ENCODE peak calls at places on chromosome 17, in four cellular contexts. Z, G, K and W are unnamed samples.

GRCh38 chr17:6435968-6436367 is 1.0 kb upstream of the AIPL1 start:
- DNase-seq in Z (peak), G (peak), K (peak), W (peak)

GRCh38 chr17:56596741-56597494 is 3.4 kb downstream of the NOG start:
- DNase-seq in Z (no peak), G (no peak), K (peak), W (no peak)

GRCh38 chr17:17931159-17931558 is 41.0 kb downstream of the TOM1L2 start:
- DNase-seq in Z (no peak), G (no peak), K (no peak), W (no peak)

GRCh38 chr17:42612013-42612412 is 2.5 kb downstream of the TUBG1 start:
- DNase-seq in Z (no peak), G (no peak), K (no peak), W (no peak)

GRCh38 chr17:48209973-48210372 is 102.4 kb downstream of the SNX11 start:
- DNase-seq in Z (no peak), G (no peak), K (no peak), W (no peak)

GRCh38 chr17:40967581-40967980 is 833 bp upstream of the KRT39 start:
- DNase-seq in Z (no peak), G (no peak), K (no peak), W (no peak)

GRCh38 chr17:81339502-81340296 is 44.6 kb upstream of the SLC38A10 start:
- DNase-seq in Z (no peak), G (peak), K (no peak), W (no peak)

GRCh38 chr17:69451416-69452394 is 37.2 kb downstream of the MAP2K6 start:
- DNase-seq in Z (no peak), G (no peak), K (no peak), W (no peak)

GRCh38 chr17:59534583-59534982 is 30.8 kb upstream of the DHX40 start:
- DNase-seq in Z (no peak), G (peak), K (no peak), W (no peak)

GRCh38 chr17:20313306-20313705 is 154.0 kb downstream of the LGALS9B start:
- DNase-seq in Z (no peak), G (no peak), K (no peak), W (no peak)

GRCh38 chr17:34998205-34998604 is 17.9 kb downstream of the LIG3 start:
- DNase-seq in Z (no peak), G (peak), K (peak), W (peak)

DNA sequence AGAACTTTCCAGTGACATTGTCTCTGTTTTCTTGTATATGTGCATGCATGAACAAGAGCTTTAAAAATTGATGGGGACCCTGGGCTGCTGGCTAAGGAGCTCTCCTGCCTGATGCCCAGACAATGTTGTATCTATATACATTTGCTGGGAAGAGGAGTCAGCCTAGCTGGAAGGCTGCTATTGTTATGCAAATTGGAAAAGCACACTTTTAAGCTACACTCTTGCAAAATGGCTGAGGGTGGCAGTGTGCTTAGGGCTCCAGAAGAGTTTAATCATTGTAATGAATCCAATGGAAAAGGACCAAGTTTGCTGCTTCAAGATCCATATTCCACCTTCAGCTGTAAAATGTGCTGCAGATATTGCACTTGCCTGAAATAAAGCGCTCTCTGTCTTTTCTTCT is 171.8 kb downstream of the PRKCA start:
- DNase-seq in Z (no peak), G (no peak), K (no peak), W (no peak)
- TF ChIP-seq CTCF in Z (no peak), G (no peak), K (no peak), W (no peak)

DNA sequence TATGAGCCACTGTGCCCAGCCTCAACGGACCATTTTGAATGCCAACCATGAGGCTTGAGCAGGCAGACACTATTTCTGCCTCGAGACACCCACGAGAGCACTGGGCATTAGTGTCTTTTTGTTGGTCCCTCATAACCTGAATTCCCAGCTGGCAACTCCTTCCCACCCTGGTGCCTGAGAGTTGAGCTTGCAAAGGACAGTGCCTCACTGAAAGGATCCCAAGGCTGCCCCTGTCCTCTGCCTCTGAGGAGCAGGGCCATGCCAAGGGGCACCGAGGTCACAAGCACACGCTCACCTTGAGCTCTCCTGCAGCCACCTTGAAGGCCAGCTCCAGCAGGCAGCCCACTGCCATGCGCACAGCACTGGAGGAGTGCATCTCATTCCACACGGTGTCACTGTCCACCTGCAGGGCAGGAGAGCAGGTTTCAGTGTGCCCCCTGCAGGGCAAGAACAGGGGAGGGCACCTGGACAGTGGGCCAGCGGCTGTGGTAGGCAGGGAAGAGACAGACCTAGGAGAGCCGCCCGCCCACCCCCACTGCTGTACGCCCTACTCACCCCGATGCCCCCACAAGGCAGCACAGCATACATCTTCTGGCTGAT is 12.8 kb downstream of the G6PC3 start:
- DNase-seq in Z (no peak), G (peak), K (no peak), W (no peak)
- TF ChIP-seq CTCF in Z (peak), G (peak), K (peak), W (no peak)

DNA sequence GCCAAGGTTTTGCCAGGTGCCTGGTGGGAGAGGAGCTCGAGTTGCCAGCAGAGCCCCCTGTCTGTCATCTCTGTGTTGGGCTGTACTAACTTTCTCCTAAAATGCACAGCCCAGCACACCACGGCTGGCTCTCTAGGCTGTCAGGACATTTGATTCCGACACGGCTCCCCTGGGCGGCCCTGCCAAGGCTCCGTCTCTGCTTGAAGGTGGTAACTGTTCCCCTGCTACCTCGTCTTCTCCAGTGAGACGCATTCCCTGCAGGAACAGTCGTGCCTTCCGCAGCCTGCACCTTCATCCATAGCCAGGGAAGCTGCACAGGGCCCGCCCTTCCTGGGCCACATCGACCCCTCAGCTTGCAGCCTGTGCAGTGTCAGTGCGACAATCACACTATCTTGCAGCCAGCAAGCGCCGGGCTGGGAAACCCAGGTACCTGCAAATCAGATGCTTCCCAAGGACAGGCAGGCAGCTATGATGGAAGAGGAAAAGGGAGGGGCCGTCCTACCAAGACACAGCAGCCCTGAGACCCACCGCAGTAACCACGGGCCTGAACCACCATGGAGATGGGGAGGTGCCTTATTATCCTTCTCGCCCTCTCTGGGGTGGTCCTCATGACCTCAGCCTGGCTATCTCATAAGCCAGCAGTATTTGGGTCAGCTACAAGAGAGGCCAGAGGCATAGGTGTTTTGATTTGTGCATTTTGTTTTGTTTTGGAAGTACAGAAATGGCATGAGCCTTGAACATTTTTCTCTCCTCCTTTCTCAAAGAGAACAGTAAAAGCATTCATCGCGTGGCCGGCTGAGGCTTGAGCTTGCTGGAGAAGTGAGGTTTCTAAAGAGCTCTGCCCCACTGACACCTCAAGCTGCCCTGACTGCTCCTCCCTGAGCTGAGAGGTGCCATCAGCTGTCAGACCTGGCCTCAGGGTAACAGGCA is 361.7 kb upstream of the TNRC6C start:
- DNase-seq in Z (no peak), G (no peak), K (no peak), W (no peak)
- TF ChIP-seq CTCF in Z (no peak), G (peak), K (no peak), W (no peak)

GRCh38 chr17:163514-164103 is 17.8 kb downstream of the DOC2B start:
- DNase-seq in Z (no peak), G (peak), K (no peak), W (no peak)
- TF ChIP-seq CTCF in Z (no peak), G (peak), K (peak), W (no peak)

GRCh38 chr17:11999715-12000114 is 2.4 kb upstream of the ZNF18 start:
- DNase-seq in Z (no peak), G (no peak), K (no peak), W (no peak)

GRCh38 chr17:11996722-11997146 is 541 bp downstream of the ZNF18 start:
- DNase-seq in Z (no peak), G (peak), K (peak), W (peak)

GRCh38 chr17:11997972-11998233 is 628 bp upstream of the ZNF18 start:
- DNase-seq in Z (no peak), G (no peak), K (no peak), W (no peak)

GRCh38 chr17:11991461-11991860 is 5.8 kb downstream of the ZNF18 start:
- DNase-seq in Z (no peak), G (no peak), K (no peak), W (no peak)

GRCh38 chr17:11997147-11997971 is at the start of gene ZNF18:
- DNase-seq in Z (peak), G (peak), K (peak), W (peak)
- TF ChIP-seq CTCF in Z (no peak), G (peak), K (no peak), W (no peak)

DNA sequence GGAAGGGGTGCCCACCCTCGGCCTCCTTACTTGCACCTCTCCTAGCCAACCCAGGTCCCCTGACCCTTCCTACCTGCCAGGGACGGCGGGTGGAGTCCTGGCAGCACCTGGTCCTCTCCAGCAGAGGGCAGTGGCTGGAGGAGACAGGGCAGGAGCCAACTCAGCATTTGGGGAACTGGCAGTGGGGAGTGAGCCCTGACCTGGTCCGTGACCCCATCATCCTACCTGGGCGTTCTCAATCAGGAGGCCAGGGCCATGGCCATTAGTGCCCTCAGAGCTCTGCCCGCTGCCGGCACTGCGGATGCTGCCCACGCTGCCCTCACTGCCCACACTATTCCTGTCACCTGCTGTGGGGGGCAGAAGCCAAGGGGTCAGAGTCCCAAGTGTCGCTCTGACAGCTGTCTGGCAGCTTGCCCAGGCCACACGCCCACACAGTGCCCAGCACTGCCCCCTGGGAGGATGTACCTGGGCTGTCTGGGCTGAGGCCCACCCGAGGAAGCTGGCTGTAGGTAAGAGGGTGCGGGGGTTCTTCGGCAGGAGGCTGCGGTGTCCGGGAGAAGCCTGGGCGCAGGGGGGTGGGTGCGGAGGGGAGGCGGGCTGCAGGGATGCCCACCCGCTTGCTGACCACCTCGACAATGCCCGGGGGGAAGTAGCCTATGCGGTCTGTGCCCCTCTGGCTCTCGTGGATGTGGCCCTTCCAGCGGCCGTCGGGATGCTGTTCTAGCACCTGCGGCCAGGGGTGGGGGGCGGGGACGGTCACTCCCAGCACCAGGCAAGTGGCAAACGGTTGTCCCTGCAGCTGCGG is 10.8 kb downstream of the CASKIN2 start:
- DNase-seq in Z (no peak), G (peak), K (peak), W (peak)
- TF ChIP-seq CTCF in Z (peak), G (peak), K (peak), W (peak)